ENCODE peak calls at places on chromosomes 4 and X, in ten cellular contexts. I, B, O, F, N, M, L, U, G and E are unnamed samples.

GRCh38 chr4:123588631-123589223 is 192.1 kb downstream of the SPRY1 start:
- DNase-seq in I (peak; percentile 62), B (peak; percentile 9), O (no peak), F (no peak), N (no peak), M (peak; percentile 19), L (no peak), U (no peak), G (peak; percentile 60), E (no peak)

GRCh38 chr4:8239226-8239625 is 30.3 kb upstream of the HTRA3 start:
- DNase-seq in I (no peak), B (no peak), O (no peak), F (no peak), N (no peak), M (no peak), L (no peak), U (no peak), G (no peak), E (no peak)

GRCh38 chr4:148061139-148061476 is 329.2 kb downstream of the ARHGAP10 start:
- DNase-seq in I (peak; percentile 69), B (no peak), O (no peak), F (no peak), N (no peak), M (no peak), L (no peak), U (no peak), G (no peak), E (no peak)

GRCh38 chrX:56564182-56564885 is 907 bp downstream of the UBQLN2 start:
- DNase-seq in I (no peak), B (peak; percentile 19), O (no peak), F (peak; percentile 42), N (no peak), M (peak; percentile 14), L (peak; percentile 45), U (no peak), G (peak; percentile 49), E (no peak)

GRCh38 chr4:56552273-56552672 is 46.7 kb downstream of the ARL9 start:
- DNase-seq in I (no peak), B (no peak), O (no peak), F (no peak), N (no peak), M (no peak), L (no peak), U (no peak), G (no peak), E (no peak)

GRCh38 chrX:39809326-39809725 is 288.4 kb downstream of the BCOR start:
- DNase-seq in I (no peak), B (peak; percentile 85), O (peak; percentile 36), F (no peak), N (no peak), M (peak; percentile 48), L (no peak), U (no peak), G (peak; percentile 82), E (no peak)

GRCh38 chr4:150510176-150510875 is 71.6 kb upstream of the MAB21L2 start:
- DNase-seq in I (no peak), B (peak; percentile 62), O (peak; percentile 18), F (no peak), N (no peak), M (peak; percentile 46), L (no peak), U (no peak), G (peak; percentile 86), E (no peak)

GRCh38 chr4:113339430-113339813 is 290.0 kb downstream of the ANK2 start:
- DNase-seq in I (no peak), B (no peak), O (no peak), F (no peak), N (no peak), M (no peak), L (no peak), U (no peak), G (no peak), E (no peak)